ENCODE peak calls at places on chromosomes 5 and 9, in nine cellular contexts. R, X, Y, O, F, I, Q, B and M are unnamed samples.

GRCh38 chr5:82917584-82917983 is 159.6 kb downstream of the TMEM167A start:
- DNase-seq in R (no peak), X (no peak), Y (no peak), O (no peak), F (no peak), I (no peak), Q (no peak), B (no peak), M (no peak)

GRCh38 chr5:168796840-168797548 is 217.8 kb upstream of the PANK3 start:
- DNase-seq in R (no peak), X (no peak), Y (no peak), O (no peak), F (no peak), I (no peak), Q (no peak), B (no peak), M (no peak)

GRCh38 chr5:168699002-168699401 is 119.8 kb upstream of the PANK3 start:
- DNase-seq in R (no peak), X (no peak), Y (peak), O (no peak), F (no peak), I (no peak), Q (no peak), B (no peak), M (no peak)

GRCh38 chr5:34031966-34032365 is 11.0 kb downstream of the C1QTNF3 start:
- DNase-seq in R (no peak), X (no peak), Y (no peak), O (no peak), F (no peak), I (no peak), Q (no peak), B (no peak), M (no peak)

GRCh38 chr5:855771-856530 is 5.2 kb upstream of the ZDHHC11 start:
- DNase-seq in R (no peak), X (no peak), Y (peak), O (no peak), F (peak), I (no peak), Q (no peak), B (no peak), M (no peak)

GRCh38 chr5:141680751-141681201 is 1.3 kb downstream of the ARAP3 start:
- DNase-seq in R (no peak), X (no peak), Y (peak), O (peak), F (peak), I (peak), Q (no peak), B (peak), M (peak)

GRCh38 chr9:82890401-82890800 is 172.5 kb downstream of the RASEF start:
- DNase-seq in R (no peak), X (no peak), Y (no peak), O (no peak), F (no peak), I (no peak), Q (no peak), B (no peak), M (no peak)

GRCh38 chr5:160311491-160312138 is 749 bp downstream of the CCNJL start:
- DNase-seq in R (no peak), X (no peak), Y (peak), O (peak), F (peak), I (no peak), Q (no peak), B (no peak), M (no peak)

GRCh38 chr5:133387091-133387490 is 225.2 kb downstream of the FSTL4 start:
- DNase-seq in R (no peak), X (no peak), Y (no peak), O (no peak), F (no peak), I (no peak), Q (no peak), B (no peak), M (no peak)

GRCh38 chr9:77561321-77562020 is 86.7 kb downstream of the GNA14 start:
- DNase-seq in R (no peak), X (no peak), Y (no peak), O (no peak), F (no peak), I (no peak), Q (no peak), B (no peak), M (no peak)

GRCh38 chr9:26172301-26172700 is 494.1 kb upstream of the TUSC1 start:
- DNase-seq in R (no peak), X (no peak), Y (no peak), O (no peak), F (no peak), I (no peak), Q (no peak), B (no peak), M (no peak)

GRCh38 chr5:175589714-175590113 is 68.2 kb upstream of the HRH2 start:
- DNase-seq in R (no peak), X (no peak), Y (no peak), O (no peak), F (no peak), I (no peak), Q (no peak), B (no peak), M (no peak)

GRCh38 chr5:132094393-132095076 is 20.9 kb downstream of the CSF2 start:
- DNase-seq in R (no peak), X (no peak), Y (no peak), O (peak), F (no peak), I (peak), Q (no peak), B (no peak), M (no peak)

GRCh38 chr9:132670816-132671371 is 630 bp downstream of the GTF3C4 start:
- DNase-seq in R (no peak), X (no peak), Y (no peak), O (peak), F (no peak), I (peak), Q (peak), B (peak), M (peak)

GRCh38 chr5:124263680-124264491 is 482.6 kb downstream of the ZNF608 start:
- DNase-seq in R (no peak), X (no peak), Y (no peak), O (peak), F (no peak), I (no peak), Q (peak), B (peak), M (no peak)

GRCh38 chr9:85332487-85332886 is 409.3 kb downstream of the AGTPBP1 start:
- DNase-seq in R (peak), X (no peak), Y (no peak), O (no peak), F (no peak), I (no peak), Q (no peak), B (no peak), M (no peak)

GRCh38 chr5:153276151-153276550 is 214.3 kb upstream of the GRIA1 start:
- DNase-seq in R (no peak), X (no peak), Y (no peak), O (peak), F (no peak), I (no peak), Q (no peak), B (peak), M (no peak)

GRCh38 chr9:38047301-38048251 is 21.5 kb downstream of the SHB start:
- DNase-seq in R (peak), X (no peak), Y (peak), O (peak), F (peak), I (peak), Q (peak), B (no peak), M (peak)

GRCh38 chr9:71223953-71224538 is 102.6 kb upstream of the TRPM3 start:
- DNase-seq in R (no peak), X (no peak), Y (no peak), O (peak), F (no peak), I (no peak), Q (no peak), B (no peak), M (no peak)

GRCh38 chr9:7967093-7967827 is 167.7 kb upstream of the DMAC1 start:
- DNase-seq in R (no peak), X (no peak), Y (no peak), O (no peak), F (no peak), I (no peak), Q (no peak), B (no peak), M (no peak)

GRCh38 chr5:113162770-113163169 is 186.2 kb downstream of the DCP2 start:
- DNase-seq in R (peak), X (peak), Y (no peak), O (peak), F (peak), I (peak), Q (no peak), B (no peak), M (no peak)

GRCh38 chr9:107488400-107489143 is 997 bp downstream of the KLF4 start:
- DNase-seq in R (no peak), X (peak), Y (peak), O (peak), F (peak), I (peak), Q (peak), B (no peak), M (peak)

GRCh38 chr9:91678807-91679206 is 255.2 kb upstream of the NFIL3 start:
- DNase-seq in R (no peak), X (no peak), Y (no peak), O (no peak), F (no peak), I (no peak), Q (no peak), B (no peak), M (no peak)

GRCh38 chr5:67827521-67827920 is 388.0 kb upstream of the PIK3R1 start:
- DNase-seq in R (no peak), X (no peak), Y (no peak), O (no peak), F (no peak), I (no peak), Q (no peak), B (no peak), M (no peak)

GRCh38 chr9:87716141-87716540 is 9.8 kb upstream of the CTSL start:
- DNase-seq in R (no peak), X (no peak), Y (no peak), O (no peak), F (no peak), I (no peak), Q (no peak), B (no peak), M (no peak)

GRCh38 chr9:87713278-87713989 is 12.5 kb upstream of the CTSL start:
- DNase-seq in R (peak), X (peak), Y (peak), O (peak), F (peak), I (peak), Q (peak), B (no peak), M (peak)

GRCh38 chr9:87712801-87713277 is 13.1 kb upstream of the CTSL start:
- DNase-seq in R (no peak), X (no peak), Y (no peak), O (no peak), F (no peak), I (no peak), Q (no peak), B (no peak), M (no peak)

GRCh38 chr9:87713990-87714335 is 12.0 kb upstream of the CTSL start:
- DNase-seq in R (no peak), X (no peak), Y (no peak), O (no peak), F (no peak), I (no peak), Q (no peak), B (no peak), M (no peak)

DNA sequence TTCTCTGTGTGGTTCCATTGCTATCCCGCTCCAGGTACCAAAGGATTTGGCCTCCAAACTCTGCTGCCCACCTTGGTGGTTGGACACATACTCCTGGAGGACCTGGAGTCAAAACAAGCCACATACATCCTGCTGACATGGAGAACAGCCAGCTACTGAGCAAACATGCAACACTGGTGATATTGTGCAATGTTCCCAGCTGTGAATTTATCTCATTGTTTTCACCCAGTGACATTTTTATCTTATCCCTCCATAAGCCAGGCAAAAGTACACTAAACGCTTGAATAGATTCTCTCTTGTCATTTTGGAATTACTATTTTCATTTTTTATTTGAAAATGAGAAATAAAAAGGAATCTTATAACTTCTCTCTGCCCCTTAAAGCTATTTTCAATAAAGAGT is 11.1 kb upstream of the CTSL start:
- DNase-seq in R (no peak), X (peak), Y (no peak), O (peak), F (no peak), I (peak), Q (peak), B (no peak), M (no peak)
- H3K4me3 ChIP-seq in R (no peak), X (no peak), Y (no peak), O (no peak), F (no peak), I (no peak), Q (no peak), B (no peak), M (no peak)

DNA sequence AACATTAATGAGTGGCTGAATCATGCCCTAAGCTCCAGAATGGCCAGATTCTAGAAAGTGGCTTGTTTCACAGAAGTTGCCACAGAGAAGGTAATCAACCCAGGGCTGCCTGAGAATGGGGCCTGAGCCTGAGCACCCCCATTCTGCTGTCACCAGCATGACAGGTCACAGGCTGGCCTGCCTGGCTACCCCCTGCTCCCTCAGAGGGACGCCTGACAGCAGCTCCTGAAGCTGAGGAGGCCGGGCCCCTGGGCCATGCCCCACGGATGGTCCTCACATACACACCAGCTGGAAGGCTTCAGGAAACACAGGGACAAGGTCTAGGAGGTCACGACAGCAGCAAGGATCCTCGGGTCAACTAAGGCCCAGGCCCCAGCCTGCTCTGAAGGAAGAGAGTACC is 3.7 kb downstream of the GABRP start:
- DNase-seq in R (no peak), X (no peak), Y (no peak), O (no peak), F (no peak), I (no peak), Q (no peak), B (no peak), M (no peak)
- H3K27ac ChIP-seq in R (no peak), X (no peak), Y (peak), O (no peak), F (no peak), I (no peak), Q (no peak), B (no peak), M (no peak)

GRCh38 chr9:70042461-70043215 is 1.0 kb upstream of the MAMDC2 start:
- DNase-seq in R (no peak), X (no peak), Y (no peak), O (no peak), F (no peak), I (no peak), Q (no peak), B (no peak), M (no peak)
- H3K4me3 ChIP-seq in R (no peak), X (peak), Y (peak), O (no peak), F (no peak), I (no peak), Q (no peak), B (no peak), M (no peak)

DNA sequence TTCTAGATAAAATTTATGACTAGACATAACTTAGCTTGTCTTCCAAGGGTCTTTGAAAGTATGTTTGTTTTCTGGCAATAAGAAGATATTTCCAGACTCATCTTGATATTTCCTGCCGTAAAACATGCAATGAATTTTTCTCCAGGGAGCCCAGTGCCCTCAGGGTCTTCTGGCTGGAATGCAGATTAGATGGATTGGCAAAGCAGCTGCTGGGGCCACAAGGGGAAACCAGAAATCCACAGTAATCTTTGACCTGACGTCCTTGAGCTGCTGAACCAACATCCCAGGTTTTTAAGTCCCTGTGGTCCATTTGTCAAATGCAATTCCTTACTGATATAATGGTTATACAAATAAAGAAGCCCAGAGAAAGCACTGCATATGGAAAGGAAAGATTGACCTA is 93.0 kb downstream of the THBS4 start:
- DNase-seq in R (no peak), X (no peak), Y (no peak), O (peak), F (no peak), I (no peak), Q (no peak), B (no peak), M (no peak)
- H3K27ac ChIP-seq in R (no peak), X (no peak), Y (no peak), O (no peak), F (no peak), I (no peak), Q (no peak), B (no peak), M (no peak)